ENCODE peak calls at places on chromosomes 4 and X, in seven cellular contexts. D, R, A, T, N, P and E are unnamed samples.

GRCh38 chr4:46844325-46844917 is 64.6 kb downstream of the COX7B2 start:
- DNase-seq in N (peak), P (no peak), A (peak), T (peak), D (peak), R (peak), E (peak)

GRCh38 chr4:140130677-140131076 is 23.3 kb downstream of the MAML3 start:
- DNase-seq in P (no peak), N (peak), D (no peak), R (no peak), A (no peak), T (no peak), E (no peak)

GRCh38 chr4:140931904-140932303 is 175.7 kb upstream of the TBC1D9 start:
- DNase-seq in A (no peak), N (no peak), D (no peak), P (no peak), R (no peak), T (no peak), E (no peak)

GRCh38 chr4:30839583-30840520 is 119.7 kb downstream of the PCDH7 start:
- DNase-seq in T (no peak), P (no peak), D (no peak), N (no peak), R (no peak), A (no peak), E (no peak)

GRCh38 chr4:154642361-154642760 is 29.9 kb upstream of the FGG start:
- DNase-seq in T (no peak), R (no peak), A (no peak), P (no peak), D (no peak), N (no peak), E (no peak)

GRCh38 chr4:90960840-90961239 is 833.6 kb downstream of the CCSER1 start:
- DNase-seq in R (no peak), A (no peak), P (no peak), T (no peak), N (no peak), D (no peak), E (no peak)

GRCh38 chrX:110954428-110954827 is 141.6 kb upstream of the PAK3 start:
- DNase-seq in T (no peak), N (no peak), P (no peak), R (no peak), D (no peak), A (no peak), E (no peak)

GRCh38 chr4:124641715-124642380 is 70.7 kb downstream of the ANKRD50 start:
- DNase-seq in D (no peak), A (peak), R (no peak), P (no peak), T (no peak), N (peak), E (peak)

GRCh38 chr4:128249787-128250668 is 37.6 kb downstream of the PGRMC2 start:
- DNase-seq in A (no peak), D (no peak), T (no peak), N (no peak), R (no peak), P (no peak), E (no peak)

GRCh38 chrX:46376246-46376885 is 168.9 kb downstream of the ZNF674 start:
- DNase-seq in D (peak), N (peak), P (no peak), R (no peak), A (peak), T (peak), E (peak)

GRCh38 chrX:17559728-17560379 is 177.4 kb upstream of the SCML1 start:
- DNase-seq in T (no peak), A (peak), R (no peak), P (no peak), N (peak), D (no peak), E (peak)

GRCh38 chrX:139475432-139475831 is 55.1 kb upstream of the F9 start:
- DNase-seq in D (no peak), R (no peak), P (no peak), T (no peak), N (no peak), A (no peak), E (no peak)

GRCh38 chrX:17432158-17432557 is 57.2 kb downstream of the NHS start:
- DNase-seq in R (no peak), P (no peak), A (no peak), D (no peak), T (no peak), N (no peak), E (no peak)

GRCh38 chr4:1602621-1603412 is 81.3 kb downstream of the FAM53A start:
- DNase-seq in T (no peak), P (peak), N (no peak), A (no peak), R (no peak), D (no peak), E (no peak)